ENCODE peak calls at places on chromosome 18, in eight cellular contexts. E, L, G, C, I, U, B and P are unnamed samples. For H3K9me3, the result is how much of the 10 kb centered on the place peaks cover.

GRCh38 chr18:59426855-59427254 is 67.8 kb upstream of the LMAN1 start:
- DNase-seq in C (no peak), E (no peak), U (no peak), G (no peak), B (no peak), I (no peak), L (no peak), P (no peak)

GRCh38 chr18:864872-865273 is 39.8 kb upstream of the ADCYAP1 start:
- DNase-seq in L (peak), G (peak), E (peak), C (peak), U (peak), B (peak), I (peak), P (peak)

GRCh38 chr18:45482286-45482685 is 133.0 kb upstream of the SLC14A2 start:
- DNase-seq in C (no peak), L (no peak), B (no peak), U (no peak), I (peak), E (no peak), G (no peak), P (peak)

GRCh38 chr18:27952741-27953140 is 224.2 kb downstream of the CDH2 start:
- DNase-seq in E (no peak), B (no peak), I (no peak), G (no peak), U (no peak), L (no peak), C (no peak), P (no peak)

GRCh38 chr18:76565238-76566173 is 70.5 kb upstream of the ZNF516 start:
- DNase-seq in I (peak), B (no peak), L (peak), C (peak), E (peak), G (peak), U (peak), P (peak)

GRCh38 chr18:79846936-79847557 is 49.3 kb downstream of the KCNG2 start:
- DNase-seq in L (no peak), B (no peak), E (no peak), C (no peak), G (no peak), U (no peak), I (no peak), P (no peak)

GRCh38 chr18:58400337-58400885 is 228.5 kb downstream of the ALPK2 start:
- DNase-seq in B (no peak), L (no peak), E (peak), G (no peak), I (no peak), U (peak), C (no peak), P (no peak)

GRCh38 chr18:74994502-74995403 is 214.2 kb downstream of the PTGR3 start:
- DNase-seq in L (no peak), E (no peak), I (peak), G (no peak), U (peak), C (no peak), B (no peak), P (peak)

GRCh38 chr18:44325903-44326650 is 354.6 kb upstream of the SETBP1 start:
- DNase-seq in U (peak), I (peak), C (peak), L (peak), E (peak), B (no peak), G (peak), P (peak)

GRCh38 chr18:62282188-62282629 is 42.9 kb upstream of the TNFRSF11A start:
- DNase-seq in B (no peak), E (no peak), I (peak), U (peak), C (no peak), G (no peak), L (peak), P (no peak)

GRCh38 chr18:55310044-55310676 is 277.8 kb downstream of the TCF4 start:
- DNase-seq in L (no peak), C (no peak), B (no peak), I (no peak), U (no peak), G (no peak), E (no peak), P (no peak)

GRCh38 chr18:44802508-44802907 is 121.8 kb downstream of the SETBP1 start:
- DNase-seq in L (no peak), I (peak), B (no peak), E (no peak), U (peak), G (no peak), C (no peak), P (peak)

GRCh38 chr18:62399781-62400308 is 74.7 kb downstream of the TNFRSF11A start:
- DNase-seq in G (no peak), L (no peak), E (peak), I (no peak), B (no peak), C (no peak), U (no peak), P (peak)

GRCh38 chr18:24530630-24531111 is 70.2 kb downstream of the HRH4 start:
- DNase-seq in G (no peak), B (peak), I (peak), L (no peak), E (peak), U (peak), C (no peak), P (no peak)

GRCh38 chr18:21972281-21972680 is 197.1 kb upstream of the GATA6 start:
- DNase-seq in C (no peak), B (no peak), G (no peak), L (no peak), I (no peak), U (no peak), E (no peak), P (no peak)

GRCh38 chr18:6374935-6375529 is 39.7 kb downstream of the L3MBTL4 start:
- DNase-seq in G (no peak), B (no peak), L (no peak), E (peak), U (no peak), I (no peak), C (no peak), P (no peak)

GRCh38 chr18:45839415-45840395 is 14.2 kb downstream of the SIGLEC15 start:
- DNase-seq in I (peak), E (peak), L (peak), B (peak), U (peak), C (no peak), G (peak), P (peak)

GRCh38 chr18:58252166-58252565 is 208.1 kb downstream of the NEDD4L start:
- DNase-seq in C (no peak), U (no peak), E (no peak), B (no peak), G (no peak), I (no peak), L (no peak), P (no peak)

GRCh38 chr18:42839408-42839807 is 276.1 kb downstream of the RIT2 start:
- DNase-seq in U (peak), B (no peak), E (no peak), I (peak), C (no peak), L (no peak), G (no peak), P (no peak)

DNA sequence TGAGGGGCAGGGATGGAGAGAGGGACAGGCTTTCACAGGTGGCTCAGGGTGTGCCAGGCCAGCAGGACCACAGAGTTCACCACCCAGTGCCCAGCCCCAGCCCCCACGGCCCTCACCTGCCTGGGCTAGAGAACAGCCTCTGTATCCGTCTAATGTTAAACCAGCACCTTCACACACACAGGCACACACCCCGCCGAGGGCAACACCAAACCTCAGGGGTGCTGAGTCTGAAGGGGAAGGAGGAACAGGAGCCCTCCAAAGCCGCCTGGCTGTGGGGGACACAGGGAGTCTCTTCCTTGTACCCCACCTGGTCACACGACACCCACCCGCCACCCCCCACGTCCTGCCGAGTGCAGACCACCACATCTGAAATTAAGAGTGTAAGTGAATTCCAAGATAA is 205.8 kb upstream of the SALL3 start:
- DNase-seq in B (no peak), G (no peak), L (no peak), I (no peak), U (no peak), E (no peak), C (no peak), P (no peak)
- H3K9me3 ChIP-seq in B (under half), G (under half), L (half or more), I (under half), U (under half), E (under half), C (under half), P (under half)

GRCh38 chr18:12283666-12284065 is 24.4 kb upstream of the TUBB6 start:
- DNase-seq in G (no peak), U (no peak), I (no peak), L (no peak), B (no peak), C (no peak), E (no peak), P (no peak)

GRCh38 chr18:12282436-12283039 is 25.5 kb upstream of the TUBB6 start:
- DNase-seq in L (peak), G (no peak), B (no peak), U (peak), C (no peak), I (peak), E (no peak), P (peak)

GRCh38 chr18:12281861-12282260 is 26.2 kb upstream of the TUBB6 start:
- DNase-seq in U (no peak), C (no peak), I (no peak), B (no peak), E (no peak), G (no peak), L (no peak), P (no peak)

GRCh38 chr18:12279781-12280531 is 25.8 kb downstream of the CIDEA start:
- DNase-seq in C (no peak), I (no peak), G (no peak), E (no peak), L (no peak), B (no peak), U (no peak), P (no peak)

DNA sequence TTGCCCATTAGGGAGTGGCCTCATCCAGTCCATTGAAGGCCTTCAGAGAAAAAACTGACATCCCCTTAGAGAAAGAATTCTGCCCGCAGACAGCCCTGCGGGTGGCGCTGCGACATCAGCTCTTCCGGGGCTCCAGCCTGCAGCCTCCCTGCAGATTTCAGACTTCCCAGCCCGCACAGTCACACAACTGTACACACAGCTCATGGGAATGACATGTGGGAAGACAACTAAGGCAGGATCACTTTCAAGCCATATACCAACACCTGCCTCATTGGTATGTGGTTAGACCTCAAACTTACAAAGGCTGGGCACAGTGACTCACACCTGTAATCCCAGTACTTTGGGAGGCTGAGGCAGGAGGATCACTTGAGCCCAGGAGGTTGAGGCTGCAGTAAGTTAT is 24.8 kb upstream of the TUBB6 start:
- DNase-seq in U (peak), E (no peak), L (no peak), B (peak), G (no peak), I (peak), C (no peak), P (peak)
- TF ChIP-seq CTCF in U (no peak), E (no peak), L (peak), B (peak), G (no peak), I (no peak), C (no peak), P (peak)

DNA sequence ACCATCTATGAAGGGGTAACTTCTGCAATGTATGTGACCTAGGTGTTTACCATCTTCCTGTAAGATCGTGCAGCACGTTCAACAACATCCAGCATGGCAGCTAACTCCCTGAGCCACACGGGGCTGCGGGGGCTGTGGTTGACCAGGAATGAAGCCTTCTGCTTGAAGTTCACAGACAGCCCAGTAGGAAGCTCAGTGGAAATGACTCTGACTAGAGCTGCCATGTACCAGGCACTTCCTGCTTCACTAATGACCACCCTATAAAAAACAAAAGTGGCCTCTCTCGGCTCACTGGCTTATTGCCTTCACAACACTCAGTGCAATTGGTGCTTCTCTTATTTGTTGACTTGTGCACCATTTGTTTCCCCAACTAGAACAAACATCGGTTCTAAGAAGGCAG is 99.7 kb upstream of the SMAD7 start:
- DNase-seq in G (no peak), B (no peak), C (no peak), E (no peak), L (no peak), I (no peak), U (no peak), P (no peak)
- H3K27ac ChIP-seq in G (no peak), B (no peak), C (no peak), E (no peak), L (no peak), I (no peak), U (no peak), P (no peak)

DNA sequence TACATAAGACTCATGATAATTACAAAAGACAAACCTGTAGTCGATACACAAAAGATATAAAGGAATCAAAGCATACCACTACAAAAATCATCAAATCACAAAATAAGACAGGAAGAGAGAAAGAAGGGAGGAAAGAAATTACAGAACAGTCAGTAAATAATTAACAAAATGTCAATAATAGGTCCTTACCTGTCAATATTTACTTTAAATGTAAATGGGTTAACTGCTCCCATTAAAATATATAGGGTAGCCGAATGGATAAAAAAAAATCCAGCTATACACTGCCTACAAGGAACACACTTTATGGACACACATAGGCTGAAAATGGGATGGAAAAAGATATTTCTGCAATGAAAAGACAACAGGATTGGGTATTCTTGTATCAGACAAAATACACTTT is 163.7 kb downstream of the PIEZO2 start:
- DNase-seq in G (no peak), E (no peak), C (no peak), B (no peak), L (no peak), I (no peak), U (no peak), P (no peak)
- H3K9me3 ChIP-seq in G (under half), E (under half), C (under half), B (under half), L (under half), I (under half), U (under half), P (under half)

GRCh38 chr18:4581966-4582365 is 126.9 kb upstream of the DLGAP1 start:
- DNase-seq in U (no peak), C (no peak), I (no peak), L (no peak), B (no peak), G (no peak), E (no peak), P (no peak)
- TF ChIP-seq CTCF in U (no peak), C (no peak), I (no peak), L (no peak), B (no peak), G (no peak), E (no peak), P (no peak)

GRCh38 chr18:36829362-36830140 is 624 bp downstream of the KIAA1328 start:
- DNase-seq in G (no peak), I (peak), E (peak), U (peak), B (no peak), L (no peak), C (no peak), P (peak)

GRCh38 chr18:36828630-36829361 is at the start of the genes KIAA1328 and TPGS2:
- DNase-seq in G (peak), U (peak), L (no peak), B (peak), E (peak), I (peak), C (peak), P (peak)

GRCh38 chr18:36828157-36828629 is 609 bp downstream of the TPGS2 start:
- DNase-seq in C (peak), L (no peak), G (peak), U (peak), E (peak), I (peak), B (peak), P (peak)

GRCh38 chr18:36831139-36831538 is 2.2 kb downstream of the KIAA1328 start:
- DNase-seq in G (no peak), I (no peak), B (no peak), E (no peak), U (no peak), C (no peak), L (no peak), P (no peak)

DNA sequence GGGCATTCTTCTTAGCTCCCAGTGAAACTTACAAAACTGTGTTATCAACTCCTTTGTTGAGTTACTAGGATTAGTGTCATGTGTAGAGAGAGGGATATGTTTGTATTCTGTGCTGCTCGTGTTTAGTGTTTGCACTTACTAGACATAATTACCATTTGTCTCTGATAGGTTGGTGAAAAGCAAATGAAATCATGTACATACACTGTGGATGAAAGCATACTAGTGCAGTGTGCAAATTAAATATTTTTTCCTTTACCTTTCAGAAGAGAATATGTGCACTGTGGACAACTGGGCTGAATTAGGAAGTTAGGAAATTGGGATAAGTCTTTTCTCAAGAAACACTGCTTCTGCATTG is 1.2 kb downstream of the KIAA1328 start:
- DNase-seq in B (no peak), L (no peak), E (no peak), G (no peak), C (no peak), U (no peak), I (no peak), P (no peak)
- H3K27ac ChIP-seq in B (no peak), L (no peak), E (peak), G (peak), C (no peak), U (no peak), I (no peak), P (no peak)

DNA sequence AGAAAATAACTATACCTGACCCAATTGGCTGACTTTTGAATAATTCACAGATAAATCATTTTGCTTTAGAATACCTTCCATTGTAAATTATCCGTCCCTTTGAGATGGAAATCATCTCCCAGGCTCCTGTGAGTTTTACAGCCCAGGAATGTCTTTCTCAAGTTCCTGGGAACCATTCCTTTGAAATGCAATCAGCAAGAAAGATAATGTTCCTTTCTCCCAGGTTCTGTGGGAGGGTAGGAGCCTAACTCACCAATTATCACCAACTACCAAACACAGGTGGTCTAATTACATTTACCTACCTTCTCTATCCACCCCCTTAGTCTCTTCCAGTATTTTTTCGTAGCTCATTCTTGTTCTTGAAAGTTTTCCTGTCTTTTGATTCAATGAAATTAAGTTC is 1016.0 kb downstream of the SOCS6 start:
- DNase-seq in U (no peak), B (no peak), C (no peak), I (no peak), G (no peak), L (no peak), E (no peak), P (no peak)
- H3K9me3 ChIP-seq in U (under half), B (under half), C (under half), I (under half), G (under half), L (under half), E (under half), P (under half)

DNA sequence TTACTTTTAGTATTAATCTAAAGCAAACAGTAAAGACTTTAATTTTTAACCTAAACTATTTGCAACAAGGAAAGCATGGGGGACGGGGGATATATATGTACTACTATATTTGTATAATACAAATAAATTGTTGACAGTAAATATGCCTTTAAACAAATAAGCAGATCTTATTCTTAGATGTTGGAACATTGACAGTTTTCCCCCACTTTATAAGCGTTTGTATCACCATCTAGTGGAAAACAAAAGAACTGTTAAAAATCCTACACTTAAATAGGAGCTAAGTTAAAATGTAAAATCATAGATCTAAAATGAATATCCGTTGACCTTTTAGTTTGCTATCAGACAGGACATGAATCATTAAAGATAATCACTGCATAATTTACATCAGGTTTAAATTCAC is 50.0 kb downstream of the RBBP8 start:
- DNase-seq in C (no peak), E (peak), I (peak), U (peak), L (peak), G (no peak), B (peak), P (peak)
- TF ChIP-seq CTCF in C (peak), E (peak), I (peak), U (no peak), L (peak), G (peak), B (peak), P (peak)

GRCh38 chr18:78538669-78539440 is 440.8 kb upstream of the SALL3 start:
- DNase-seq in L (no peak), U (no peak), B (no peak), E (no peak), G (no peak), I (no peak), C (no peak), P (no peak)

GRCh38 chr18:78540636-78541400 is 438.8 kb upstream of the SALL3 start:
- DNase-seq in I (no peak), C (no peak), L (no peak), B (no peak), E (no peak), G (no peak), U (no peak), P (no peak)

GRCh38 chr18:78546281-78546680 is 433.3 kb upstream of the SALL3 start:
- DNase-seq in L (no peak), U (no peak), E (no peak), C (no peak), G (no peak), I (no peak), B (no peak), P (no peak)

GRCh38 chr18:78543201-78543725 is 436.4 kb upstream of the SALL3 start:
- DNase-seq in U (no peak), B (no peak), I (no peak), L (no peak), E (no peak), G (no peak), C (no peak), P (no peak)

DNA sequence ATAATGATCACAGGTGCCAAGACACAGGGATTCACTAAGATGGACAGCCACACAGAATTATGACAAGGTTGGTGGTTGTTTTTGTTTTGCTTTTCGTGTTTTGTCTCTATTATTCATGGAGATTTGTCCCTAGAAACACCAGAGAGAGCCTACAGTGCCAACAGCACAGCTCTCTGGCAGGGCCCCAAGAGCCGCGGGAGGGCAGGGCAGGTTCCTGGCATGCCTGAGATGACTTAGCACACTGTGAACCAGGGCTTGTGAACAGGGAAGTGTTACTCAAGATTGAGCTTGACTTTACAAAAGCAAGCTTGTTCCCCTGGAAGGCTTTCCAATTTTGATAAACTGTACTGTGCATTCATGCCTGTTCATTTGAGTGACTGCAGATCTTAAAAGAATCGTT is 437.4 kb upstream of the SALL3 start:
- DNase-seq in L (no peak), I (no peak), G (peak), U (no peak), E (no peak), B (no peak), C (peak), P (peak)
- H3K27ac ChIP-seq in L (no peak), I (no peak), G (peak), U (no peak), E (no peak), B (no peak), C (peak), P (no peak)